ENCODE peak calls at places on chromosomes 4 and X, in eight cellular contexts. T is astrocyte of the spinal cord, B is neural crest cell, M is osteocyte, I is breast epithelium, R is GM06990, E is AG10803, Q is MM.1S. S is an unnamed sample.

GRCh38 chrX:69066966-69067525 is 98.2 kb downstream of the PJA1 start:
- DNase-seq in T (no peak), B (no peak), M (peak), I (no peak), R (no peak), E (peak), Q (no peak), S (no peak)

GRCh38 chr4:120850048-120850599 is 72.4 kb downstream of the PRDM5 start:
- DNase-seq in T (peak), B (no peak), M (no peak), I (no peak), R (no peak), E (peak), Q (no peak), S (no peak)

GRCh38 chrX:11438767-11439166 is 145.6 kb downstream of the AMELX start:
- DNase-seq in T (peak), B (no peak), M (no peak), I (no peak), R (no peak), E (peak), Q (peak), S (no peak)

GRCh38 chrX:40092808-40093435 is 4.8 kb downstream of the BCOR start:
- DNase-seq in T (no peak), B (no peak), M (no peak), I (no peak), R (no peak), E (no peak), Q (no peak), S (no peak)

GRCh38 chrX:3576886-3577516 is 136.4 kb downstream of the PRKX start:
- DNase-seq in T (no peak), B (no peak), M (no peak), I (no peak), R (no peak), E (peak), Q (no peak), S (no peak)

GRCh38 chrX:132837971-132838370 is 120.5 kb downstream of the HS6ST2 start:
- DNase-seq in T (no peak), B (no peak), M (no peak), I (no peak), R (no peak), E (no peak), Q (no peak), S (no peak)

GRCh38 chr4:159232465-159233106 is 129.7 kb downstream of the RAPGEF2 start:
- DNase-seq in T (no peak), B (no peak), M (no peak), I (no peak), R (no peak), E (no peak), Q (no peak), S (no peak)

GRCh38 chr4:153449338-153449737 is 16.8 kb upstream of the TMEM131L start:
- DNase-seq in T (no peak), B (no peak), M (no peak), I (no peak), R (no peak), E (no peak), Q (no peak), S (no peak)

GRCh38 chr4:147801820-147802219 is 69.9 kb downstream of the ARHGAP10 start:
- DNase-seq in T (no peak), B (no peak), M (peak), I (no peak), R (no peak), E (no peak), Q (no peak), S (no peak)

GRCh38 chr4:42412251-42412650 is 15.0 kb downstream of the SHISA3 start:
- DNase-seq in T (peak), B (no peak), M (no peak), I (no peak), R (no peak), E (peak), Q (no peak), S (no peak)

GRCh38 chrX:129158505-129158904 is 364.8 kb downstream of the SMARCA1 start:
- DNase-seq in T (no peak), B (no peak), M (no peak), I (no peak), R (no peak), E (no peak), Q (no peak), S (no peak)
- TF ChIP-seq CTCF in T (no peak), B (peak), M (no peak), I (no peak), R (no peak), E (no peak), Q (no peak), S (no peak)

DNA sequence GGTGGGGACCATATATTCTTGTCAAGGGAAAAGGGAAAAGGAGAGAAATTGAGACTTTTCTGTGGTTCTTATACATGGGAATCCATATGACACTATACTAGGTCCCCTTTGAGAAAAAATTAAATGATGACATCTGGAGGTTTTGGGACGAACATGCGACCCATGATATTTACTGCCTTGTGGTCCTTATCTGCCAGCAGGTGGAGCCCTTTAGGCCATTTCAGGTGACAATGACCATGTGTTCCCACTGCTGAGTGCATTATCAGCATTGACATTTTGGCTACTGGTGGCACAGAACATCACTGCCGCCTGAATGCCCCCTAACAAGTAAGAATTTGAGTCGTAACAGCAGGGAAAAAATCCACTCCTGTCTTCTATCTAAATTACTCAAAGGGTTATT is 843.4 kb downstream of the FSTL5 start:
- DNase-seq in T (no peak), B (peak), M (no peak), I (no peak), R (peak), E (peak), Q (peak), S (no peak)
- TF ChIP-seq CTCF in T (peak), B (peak), M (peak), I (no peak), R (peak), E (peak), Q (peak), S (no peak)

GRCh38 chr4:182645511-182645910 is 271.7 kb downstream of the DCTD start:
- DNase-seq in T (no peak), B (no peak), M (no peak), I (no peak), R (no peak), E (peak), Q (no peak), S (no peak)

GRCh38 chr4:182647901-182648300 is 269.3 kb downstream of the DCTD start:
- DNase-seq in T (no peak), B (no peak), M (no peak), I (no peak), R (no peak), E (no peak), Q (no peak), S (no peak)

GRCh38 chr4:182644326-182645050 is 272.7 kb downstream of the DCTD start:
- DNase-seq in T (peak), B (no peak), M (no peak), I (no peak), R (no peak), E (peak), Q (no peak), S (no peak)

GRCh38 chr4:182643801-182644311 is 273.3 kb downstream of the DCTD start:
- DNase-seq in T (peak), B (no peak), M (no peak), I (no peak), R (no peak), E (peak), Q (no peak), S (no peak)

DNA sequence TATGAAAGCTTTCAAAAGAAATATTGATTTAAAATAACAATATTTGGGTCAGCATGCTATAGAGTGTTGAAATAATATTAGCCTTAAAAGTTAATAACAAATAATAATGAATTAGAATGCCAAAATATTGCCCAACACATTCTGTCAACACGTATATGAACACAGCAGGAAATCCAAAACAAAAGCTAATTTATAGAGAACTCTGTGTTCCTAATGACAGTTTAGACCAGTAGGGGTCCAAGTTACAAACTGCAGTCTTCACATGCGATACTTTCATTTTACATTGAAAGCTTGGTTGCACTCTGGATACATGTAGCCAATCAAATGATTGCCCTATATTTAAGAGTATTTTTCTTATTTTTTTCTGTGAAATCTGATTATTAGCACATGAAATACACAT is 274.4 kb downstream of the DCTD start:
- DNase-seq in T (peak), B (no peak), M (no peak), I (no peak), R (no peak), E (peak), Q (peak), S (no peak)
- TF ChIP-seq CTCF in T (peak), B (peak), M (peak), I (no peak), R (peak), E (peak), Q (peak), S (no peak)

DNA sequence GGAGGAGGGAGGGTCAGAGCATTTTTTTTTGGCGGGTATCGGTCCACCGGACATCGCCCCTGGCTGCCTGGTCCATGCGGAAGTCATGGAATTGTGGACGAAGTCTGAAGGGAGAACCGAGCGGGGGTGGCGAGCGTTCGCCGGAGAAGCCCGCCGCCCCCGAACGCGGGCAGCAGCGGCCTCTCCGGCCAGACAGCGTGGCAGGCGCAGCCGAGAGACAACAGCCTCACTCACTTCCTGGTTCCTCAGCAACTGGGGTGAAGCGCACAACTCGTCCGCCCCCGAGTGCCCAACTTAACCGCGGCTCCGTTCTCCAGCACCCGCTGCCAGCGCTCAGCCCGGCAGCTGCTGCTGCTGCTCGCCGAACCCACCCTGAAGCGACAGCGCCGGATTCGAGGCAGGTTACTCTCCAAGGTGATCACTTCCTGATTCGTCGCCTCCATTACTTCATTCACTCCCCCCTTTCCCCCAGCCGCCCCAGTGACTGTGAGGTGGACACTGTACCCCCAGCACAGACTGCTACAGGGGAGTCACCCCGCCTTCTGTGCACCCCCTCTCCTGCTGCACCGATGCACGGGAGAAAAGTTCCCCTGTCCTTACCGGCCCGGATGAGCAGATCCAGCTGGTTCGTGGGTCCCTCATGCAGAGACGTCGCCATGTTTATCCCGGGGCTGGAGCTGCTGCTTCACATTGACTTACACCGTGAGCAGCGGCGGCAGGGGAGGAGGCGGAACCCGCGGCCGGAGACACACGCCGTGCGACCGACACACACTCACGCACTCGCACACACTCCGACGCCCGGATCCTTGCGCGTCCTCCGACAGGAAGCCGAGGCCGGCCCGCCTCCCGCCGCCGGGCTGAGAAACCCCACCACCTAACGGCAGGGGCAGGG is 68.2 kb downstream of the NOCT start:
- DNase-seq in T (peak), B (peak), M (peak), I (peak), R (peak), E (peak), Q (peak), S (peak)
- TF ChIP-seq CTCF in T (peak), B (peak), M (peak), I (no peak), R (peak), E (peak), Q (peak), S (no peak)

S was measured in natural killer cell.